ENCODE peak calls at places on chromosomes 5 and 9, in five cellular contexts. X, A, Y, R and Q are unnamed samples.

GRCh38 chr5:143248822-143249579 is 154.5 kb downstream of the NR3C1 start:
- DNase-seq in X (no peak), A (no peak), Y (peak), R (peak), Q (no peak)

GRCh38 chr9:38183994-38184568 is 115.1 kb upstream of the SHB start:
- DNase-seq in X (no peak), A (no peak), Y (peak), R (peak), Q (no peak)

GRCh38 chr9:124879226-124879625 is 17.3 kb downstream of the ARPC5L start:
- DNase-seq in X (no peak), A (no peak), Y (no peak), R (no peak), Q (no peak)

GRCh38 chr9:98991981-98992884 is 48.5 kb downstream of the COL15A1 start:
- DNase-seq in X (no peak), A (no peak), Y (no peak), R (no peak), Q (no peak)

GRCh38 chr9:99752710-99753109 is 69.0 kb upstream of the NR4A3 start:
- DNase-seq in X (no peak), A (no peak), Y (peak), R (peak), Q (no peak)

GRCh38 chr5:760363-761205 is 23.9 kb downstream of the ZDHHC11B start:
- DNase-seq in X (no peak), A (no peak), Y (no peak), R (no peak), Q (peak)

GRCh38 chr5:51559921-51560658 is 176.8 kb downstream of the ISL1 start:
- DNase-seq in X (no peak), A (no peak), Y (no peak), R (no peak), Q (no peak)

GRCh38 chr5:154115314-154115713 is 75.2 kb upstream of the GALNT10 start:
- DNase-seq in X (no peak), A (no peak), Y (no peak), R (no peak), Q (no peak)

GRCh38 chr9:123865226-123865625 is 64.7 kb downstream of the DENND1A start:
- DNase-seq in X (no peak), A (no peak), Y (no peak), R (no peak), Q (no peak)

GRCh38 chr5:674630-675011 is 18.5 kb downstream of the TPPP start:
- DNase-seq in X (no peak), A (no peak), Y (no peak), R (no peak), Q (peak)

GRCh38 chr5:154514331-154514730 is 36.3 kb upstream of the HAND1 start:
- DNase-seq in X (no peak), A (no peak), Y (no peak), R (no peak), Q (no peak)

GRCh38 chr5:72842816-72843215 is 26.4 kb downstream of the TNPO1 start:
- DNase-seq in X (no peak), A (peak), Y (no peak), R (peak), Q (peak)

GRCh38 chr9:134179595-134179917 is 15.2 kb upstream of the RNU6ATAC start:
- DNase-seq in X (no peak), A (no peak), Y (no peak), R (no peak), Q (no peak)

GRCh38 chr9:104346645-104347175 is 157.4 kb upstream of the OR13F1 start:
- DNase-seq in X (peak), A (no peak), Y (no peak), R (no peak), Q (no peak)

GRCh38 chr5:75716715-75717081 is 539 bp downstream of the POC5 start:
- DNase-seq in X (no peak), A (no peak), Y (no peak), R (no peak), Q (peak)

GRCh38 chr9:126915846-126916543 is 1.4 kb downstream of the RALGPS1 start:
- DNase-seq in X (no peak), A (peak), Y (no peak), R (no peak), Q (peak)

GRCh38 chr5:94900006-94900505 is 281.6 kb downstream of the SLF1 start:
- DNase-seq in X (no peak), A (no peak), Y (no peak), R (no peak), Q (no peak)

GRCh38 chr5:181223041-181223728 is at the start of gene TRIM41:
- DNase-seq in X (peak), A (peak), Y (peak), R (peak), Q (peak)

GRCh38 chr5:143525176-143525575 is 121.7 kb upstream of the NR3C1 start:
- DNase-seq in X (no peak), A (no peak), Y (peak), R (no peak), Q (no peak)

GRCh38 chr5:14775857-14776256 is 95.7 kb downstream of the ANKH start:
- DNase-seq in X (no peak), A (peak), Y (peak), R (peak), Q (peak)

GRCh38 chr9:123763910-123764588 is 165.9 kb downstream of the DENND1A start:
- DNase-seq in X (no peak), A (no peak), Y (peak), R (peak), Q (no peak)

GRCh38 chr5:177403826-177404640 is 3.6 kb upstream of the PFN3 start:
- DNase-seq in X (no peak), A (peak), Y (peak), R (peak), Q (peak)

GRCh38 chr9:137457406-137458193 is 1.5 kb downstream of the NSMF start:
- DNase-seq in X (no peak), A (no peak), Y (no peak), R (no peak), Q (no peak)

GRCh38 chr9:94937214-94937903 is 210.9 kb downstream of the AOPEP start:
- DNase-seq in X (peak), A (no peak), Y (peak), R (peak), Q (no peak)

GRCh38 chr5:142275496-142275895 is 49.3 kb downstream of the SPRY4 start:
- DNase-seq in X (no peak), A (no peak), Y (no peak), R (no peak), Q (no peak)

GRCh38 chr5:113047733-113048652 is 71.4 kb downstream of the DCP2 start:
- DNase-seq in X (no peak), A (no peak), Y (no peak), R (peak), Q (no peak)

GRCh38 chr9:31700252-31701045 is 684.0 kb upstream of the ACO1 start:
- DNase-seq in X (no peak), A (no peak), Y (no peak), R (no peak), Q (no peak)

GRCh38 chr9:131234799-131235479 is 41.4 kb downstream of the FAM78A start:
- DNase-seq in X (no peak), A (no peak), Y (no peak), R (no peak), Q (no peak)
- TF ChIP-seq CTCF in X (no peak), A (no peak), Y (no peak), R (no peak), Q (no peak)

DNA sequence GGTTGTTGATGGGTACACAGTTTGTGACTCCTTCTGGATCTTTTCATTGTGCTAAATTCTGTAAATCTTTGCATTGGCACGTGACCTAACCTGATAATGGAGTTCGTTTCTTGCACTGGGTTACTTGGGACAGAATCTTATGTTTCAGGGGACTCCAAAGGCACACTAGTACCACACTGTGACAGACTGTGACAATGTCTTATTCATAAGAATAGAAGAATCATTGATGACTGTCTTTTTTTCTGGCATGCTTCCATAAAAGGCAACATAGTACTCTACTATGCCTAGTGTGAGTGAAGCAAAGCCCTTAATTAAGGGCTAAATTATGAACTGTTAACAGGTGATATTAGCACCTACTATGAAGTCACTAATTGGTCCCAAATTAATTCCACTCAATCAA is 35.4 kb upstream of the RICTOR start:
- DNase-seq in X (no peak), A (no peak), Y (no peak), R (no peak), Q (no peak)
- TF ChIP-seq CTCF in X (no peak), A (no peak), Y (no peak), R (no peak), Q (no peak)

GRCh38 chr5:62206150-62206829 is 99.7 kb upstream of the KIF2A start:
- DNase-seq in X (no peak), A (no peak), Y (peak), R (no peak), Q (no peak)
- TF ChIP-seq CTCF in X (peak), A (no peak), Y (peak), R (no peak), Q (no peak)

GRCh38 chr5:71748360-71748759 is 29.3 kb downstream of the CARTPT start:
- DNase-seq in X (no peak), A (peak), Y (no peak), R (no peak), Q (peak)

GRCh38 chr5:71743135-71743534 is 24.1 kb downstream of the CARTPT start:
- DNase-seq in X (no peak), A (no peak), Y (no peak), R (no peak), Q (no peak)

GRCh38 chr5:71744009-71744792 is 25.1 kb downstream of the CARTPT start:
- DNase-seq in X (no peak), A (peak), Y (no peak), R (no peak), Q (peak)

GRCh38 chr5:71751422-71751821 is 32.3 kb downstream of the CARTPT start:
- DNase-seq in X (no peak), A (no peak), Y (no peak), R (no peak), Q (no peak)

DNA sequence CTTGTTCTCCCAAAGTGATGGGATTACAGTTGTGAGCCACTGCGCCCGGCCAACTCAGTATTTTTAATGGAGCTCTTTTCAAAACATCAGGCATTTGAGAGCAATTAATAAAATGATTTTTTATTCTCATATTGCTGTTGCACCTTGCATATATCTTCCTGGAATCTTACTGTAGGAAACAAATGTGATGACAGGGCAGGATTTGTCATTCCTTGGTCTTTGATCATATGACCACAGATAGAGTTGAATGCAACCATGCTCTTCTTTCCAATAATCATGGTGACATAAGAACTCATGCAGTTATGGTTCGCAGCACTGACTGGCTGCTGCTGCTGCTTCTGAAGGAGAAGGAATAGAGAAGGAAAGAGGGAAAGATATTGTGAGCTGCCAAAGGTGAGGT is 28.1 kb downstream of the CARTPT start:
- DNase-seq in X (no peak), A (no peak), Y (no peak), R (no peak), Q (no peak)
- TF ChIP-seq CTCF in X (no peak), A (no peak), Y (no peak), R (no peak), Q (no peak)

DNA sequence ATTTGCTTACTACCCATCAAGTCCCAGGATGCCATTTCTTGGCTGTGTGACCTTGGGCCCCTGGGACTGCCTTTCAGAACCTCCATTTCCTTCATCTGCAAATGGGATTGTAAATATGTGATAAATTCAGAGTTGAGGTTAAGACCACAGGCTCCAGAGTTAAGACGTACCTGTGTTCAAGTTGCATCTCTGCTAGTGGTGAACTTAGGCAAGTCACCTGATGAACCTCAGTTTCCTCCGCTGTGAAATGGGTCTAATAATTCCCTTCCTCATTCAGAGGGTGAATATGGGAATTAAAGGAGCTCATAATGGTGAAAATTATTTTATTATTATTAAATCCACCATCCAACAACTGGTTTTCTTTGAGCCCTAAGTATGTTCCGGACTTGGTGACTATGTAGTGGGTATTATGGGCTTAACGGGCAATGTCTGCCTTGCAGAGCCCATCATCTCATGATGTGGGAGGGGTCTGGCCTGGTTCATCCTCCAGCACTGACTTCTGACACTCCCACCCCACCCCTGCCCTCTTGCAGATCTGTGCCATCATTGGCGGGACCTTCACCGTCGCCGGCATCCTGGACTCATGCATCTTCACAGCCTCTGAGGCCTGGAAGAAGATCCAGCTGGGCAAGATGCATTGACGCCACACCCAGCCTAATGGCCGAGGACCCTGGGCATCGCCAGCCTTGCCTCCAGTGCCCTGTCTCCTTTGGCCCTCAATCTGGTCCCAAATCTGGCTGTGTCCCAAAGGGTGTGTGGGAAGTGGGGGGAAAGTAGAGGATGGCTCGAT is 8.9 kb upstream of the RPL26L1 start:
- DNase-seq in X (no peak), A (no peak), Y (no peak), R (no peak), Q (no peak)
- TF ChIP-seq CTCF in X (no peak), A (no peak), Y (no peak), R (no peak), Q (no peak)